ENCODE peak calls at places on chromosomes 11 and 22, in five cellular contexts. One of them, this sample, is unnamed.
A peak's percentile ranks its signal among the peaks of the same experiment; 100 is the strongest.

GRCh38 chr11:15745266-15745665 is 611.1 kb downstream of the SOX6 start:
- DNase-seq in psoas muscle: no peak
- DNase-seq in effector memory CD4-positive, alpha-beta T cell: no peak
- DNase-seq in suprapubic skin: no peak
- DNase-seq in stimulated activated CD8-positive, alpha-beta memory T cell treated with anti-CD3 and anti-CD28 coated beads, Interleukin-7, amount 100 ng/mL, for 24 hours: no peak
- DNase-seq in this sample: no peak

GRCh38 chr11:15747671-15748070 is 608.7 kb downstream of the SOX6 start:
- DNase-seq in psoas muscle: no peak
- DNase-seq in effector memory CD4-positive, alpha-beta T cell: no peak
- DNase-seq in suprapubic skin: no peak
- DNase-seq in stimulated activated CD8-positive, alpha-beta memory T cell treated with anti-CD3 and anti-CD28 coated beads, Interleukin-7, amount 100 ng/mL, for 24 hours: no peak
- DNase-seq in this sample: no peak

GRCh38 chr11:118175031-118175531 is 1.4 kb downstream of the SCN2B start:
- DNase-seq in psoas muscle: no peak
- DNase-seq in effector memory CD4-positive, alpha-beta T cell: no peak
- DNase-seq in suprapubic skin: no peak
- DNase-seq in stimulated activated CD8-positive, alpha-beta memory T cell treated with anti-CD3 and anti-CD28 coated beads, Interleukin-7, amount 100 ng/mL, for 24 hours: no peak
- DNase-seq in this sample: no peak

GRCh38 chr22:22371031-22371541 is 126.5 kb downstream of the VPREB1 start:
- DNase-seq in psoas muscle: no peak
- DNase-seq in effector memory CD4-positive, alpha-beta T cell: no peak
- DNase-seq in suprapubic skin: no peak
- DNase-seq in stimulated activated CD8-positive, alpha-beta memory T cell treated with anti-CD3 and anti-CD28 coated beads, Interleukin-7, amount 100 ng/mL, for 24 hours: no peak
- DNase-seq in this sample: no peak

GRCh38 chr22:49328076-49328475 is 499.6 kb downstream of the BRD1 start:
- DNase-seq in psoas muscle: no peak
- DNase-seq in effector memory CD4-positive, alpha-beta T cell: no peak
- DNase-seq in suprapubic skin: no peak
- DNase-seq in stimulated activated CD8-positive, alpha-beta memory T cell treated with anti-CD3 and anti-CD28 coated beads, Interleukin-7, amount 100 ng/mL, for 24 hours: no peak
- DNase-seq in this sample: no peak

GRCh38 chr11:1401001-1401445 is 11.3 kb downstream of the BRSK2 start:
- DNase-seq in psoas muscle: peak; percentile 11
- DNase-seq in effector memory CD4-positive, alpha-beta T cell: no peak
- DNase-seq in suprapubic skin: no peak
- DNase-seq in stimulated activated CD8-positive, alpha-beta memory T cell treated with anti-CD3 and anti-CD28 coated beads, Interleukin-7, amount 100 ng/mL, for 24 hours: no peak
- DNase-seq in this sample: no peak

GRCh38 chr11:102530558-102530957 is at the start of gene MMP7:
- DNase-seq in psoas muscle: no peak
- DNase-seq in effector memory CD4-positive, alpha-beta T cell: no peak
- DNase-seq in suprapubic skin: no peak
- DNase-seq in stimulated activated CD8-positive, alpha-beta memory T cell treated with anti-CD3 and anti-CD28 coated beads, Interleukin-7, amount 100 ng/mL, for 24 hours: no peak
- DNase-seq in this sample: no peak

GRCh38 chr11:57616595-57616994 is 19.1 kb downstream of the SERPING1 start:
- DNase-seq in psoas muscle: no peak
- DNase-seq in effector memory CD4-positive, alpha-beta T cell: no peak
- DNase-seq in suprapubic skin: no peak
- DNase-seq in stimulated activated CD8-positive, alpha-beta memory T cell treated with anti-CD3 and anti-CD28 coated beads, Interleukin-7, amount 100 ng/mL, for 24 hours: no peak
- DNase-seq in this sample: no peak

GRCh38 chr11:117426297-117426685 is 98.6 kb downstream of the CEP164 start:
- DNase-seq in psoas muscle: peak; percentile 62
- DNase-seq in effector memory CD4-positive, alpha-beta T cell: peak; percentile 27
- DNase-seq in suprapubic skin: no peak
- DNase-seq in stimulated activated CD8-positive, alpha-beta memory T cell treated with anti-CD3 and anti-CD28 coated beads, Interleukin-7, amount 100 ng/mL, for 24 hours: peak; percentile 61
- DNase-seq in this sample: peak; percentile 57

GRCh38 chr11:16881074-16881709 is 133.0 kb downstream of the PLEKHA7 start:
- DNase-seq in psoas muscle: peak; percentile 61
- DNase-seq in effector memory CD4-positive, alpha-beta T cell: no peak
- DNase-seq in suprapubic skin: no peak
- DNase-seq in stimulated activated CD8-positive, alpha-beta memory T cell treated with anti-CD3 and anti-CD28 coated beads, Interleukin-7, amount 100 ng/mL, for 24 hours: no peak
- DNase-seq in this sample: no peak

GRCh38 chr22:27801616-27802388 is at the start of gene MN1:
- DNase-seq in psoas muscle: peak; percentile 66
- DNase-seq in effector memory CD4-positive, alpha-beta T cell: no peak
- DNase-seq in suprapubic skin: no peak
- DNase-seq in stimulated activated CD8-positive, alpha-beta memory T cell treated with anti-CD3 and anti-CD28 coated beads, Interleukin-7, amount 100 ng/mL, for 24 hours: peak; percentile 19
- DNase-seq in this sample: no peak

GRCh38 chr11:1879342-1879940 is 12.3 kb downstream of the PRR33 start:
- DNase-seq in psoas muscle: no peak
- DNase-seq in effector memory CD4-positive, alpha-beta T cell: no peak
- DNase-seq in suprapubic skin: peak; percentile 54
- DNase-seq in stimulated activated CD8-positive, alpha-beta memory T cell treated with anti-CD3 and anti-CD28 coated beads, Interleukin-7, amount 100 ng/mL, for 24 hours: no peak
- DNase-seq in this sample: no peak

GRCh38 chr11:62500066-62501035 is 46.3 kb downstream of the AHNAK start:
- DNase-seq in psoas muscle: no peak
- DNase-seq in effector memory CD4-positive, alpha-beta T cell: no peak
- DNase-seq in suprapubic skin: no peak
- DNase-seq in stimulated activated CD8-positive, alpha-beta memory T cell treated with anti-CD3 and anti-CD28 coated beads, Interleukin-7, amount 100 ng/mL, for 24 hours: no peak
- DNase-seq in this sample: no peak

GRCh38 chr22:32745251-32745995 is 56.1 kb upstream of the TIMP3 start:
- DNase-seq in psoas muscle: peak; percentile 74
- DNase-seq in effector memory CD4-positive, alpha-beta T cell: no peak
- DNase-seq in suprapubic skin: peak; percentile 86
- DNase-seq in stimulated activated CD8-positive, alpha-beta memory T cell treated with anti-CD3 and anti-CD28 coated beads, Interleukin-7, amount 100 ng/mL, for 24 hours: no peak
- DNase-seq in this sample: peak; percentile 27

GRCh38 chr22:35523167-35523928 is 17.3 kb upstream of the RASD2 start:
- DNase-seq in psoas muscle: no peak
- DNase-seq in effector memory CD4-positive, alpha-beta T cell: no peak
- DNase-seq in suprapubic skin: no peak
- DNase-seq in stimulated activated CD8-positive, alpha-beta memory T cell treated with anti-CD3 and anti-CD28 coated beads, Interleukin-7, amount 100 ng/mL, for 24 hours: no peak
- DNase-seq in this sample: no peak

GRCh38 chr11:111395749-111396148 is 16.7 kb upstream of the POU2AF1 start:
- DNase-seq in psoas muscle: no peak
- DNase-seq in effector memory CD4-positive, alpha-beta T cell: no peak
- DNase-seq in suprapubic skin: no peak
- DNase-seq in stimulated activated CD8-positive, alpha-beta memory T cell treated with anti-CD3 and anti-CD28 coated beads, Interleukin-7, amount 100 ng/mL, for 24 hours: no peak
- DNase-seq in this sample: no peak

GRCh38 chr11:45475135-45475534 is 189.0 kb upstream of the SYT13 start:
- DNase-seq in psoas muscle: no peak
- DNase-seq in effector memory CD4-positive, alpha-beta T cell: no peak
- DNase-seq in suprapubic skin: peak; percentile 11
- DNase-seq in stimulated activated CD8-positive, alpha-beta memory T cell treated with anti-CD3 and anti-CD28 coated beads, Interleukin-7, amount 100 ng/mL, for 24 hours: no peak
- DNase-seq in this sample: no peak

GRCh38 chr11:82046778-82047177 is 686.9 kb downstream of the FAM181B start:
- DNase-seq in psoas muscle: no peak
- DNase-seq in effector memory CD4-positive, alpha-beta T cell: no peak
- DNase-seq in suprapubic skin: no peak
- DNase-seq in stimulated activated CD8-positive, alpha-beta memory T cell treated with anti-CD3 and anti-CD28 coated beads, Interleukin-7, amount 100 ng/mL, for 24 hours: no peak
- DNase-seq in this sample: no peak